ENCODE peak calls at places on chromosomes 5 and 9, in seven cellular contexts. E is lower lobe of right lung, A is WTC11, Q is esophagus squamous epithelium, U is sigmoid colon, L is BE2C, F is uterus. D is an unnamed sample.

GRCh38 chr5:143759368-143760136 is 52.4 kb upstream of the HMHB1 start:
- DNase-seq in E (no peak), A (no peak), Q (no peak), U (no peak), L (no peak), F (no peak), D (no peak)

GRCh38 chr9:98778711-98779530 is 17.4 kb downstream of the ANKS6 start:
- DNase-seq in E (no peak), A (no peak), Q (no peak), U (no peak), L (no peak), F (no peak), D (no peak)

GRCh38 chr9:16509946-16510504 is 360.4 kb downstream of the BNC2 start:
- DNase-seq in E (no peak), A (no peak), Q (no peak), U (no peak), L (no peak), F (no peak), D (no peak)

GRCh38 chr9:122347348-122348287 is 23.2 kb upstream of the PTGS1 start:
- DNase-seq in E (no peak), A (no peak), Q (no peak), U (no peak), L (no peak), F (no peak), D (no peak)

GRCh38 chr5:36300181-36300926 is 1.3 kb downstream of the RANBP3L start:
- DNase-seq in E (no peak), A (no peak), Q (no peak), U (no peak), L (no peak), F (no peak), D (no peak)

GRCh38 chr5:115461506-115462290 is 82.9 kb downstream of the FEM1C start:
- DNase-seq in E (no peak), A (no peak), Q (no peak), U (no peak), L (no peak), F (no peak), D (no peak)

GRCh38 chr5:1915316-1915715 is 32.6 kb upstream of the IRX4 start:
- DNase-seq in E (no peak), A (no peak), Q (no peak), U (peak), L (no peak), F (no peak), D (no peak)

GRCh38 chr5:157366741-157367684 is 93.0 kb upstream of the NIPAL4 start:
- DNase-seq in E (no peak), A (peak), Q (no peak), U (peak), L (peak), F (no peak), D (peak)

GRCh38 chr5:80852331-80853245 is 107.6 kb upstream of the RASGRF2 start:
- DNase-seq in E (no peak), A (no peak), Q (no peak), U (no peak), L (no peak), F (no peak), D (no peak)

GRCh38 chr9:70390922-70391321 is 23.5 kb downstream of the KLF9 start:
- DNase-seq in E (no peak), A (no peak), Q (no peak), U (no peak), L (no peak), F (no peak), D (no peak)

GRCh38 chr9:91803143-91803940 is 146.7 kb downstream of the ROR2 start:
- DNase-seq in E (no peak), A (no peak), Q (no peak), U (peak), L (no peak), F (no peak), D (no peak)

GRCh38 chr5:85604378-85604777 is 1013.4 kb upstream of the COX7C start:
- DNase-seq in E (no peak), A (no peak), Q (no peak), U (no peak), L (no peak), F (no peak), D (no peak)

GRCh38 chr9:112886351-112886750 is 4.3 kb downstream of the SLC46A2 start:
- DNase-seq in E (no peak), A (no peak), Q (no peak), U (no peak), L (no peak), F (no peak), D (no peak)

GRCh38 chr9:8694983-8695588 is 895.5 kb upstream of the DMAC1 start:
- DNase-seq in E (no peak), A (no peak), Q (no peak), U (no peak), L (no peak), F (no peak), D (no peak)

GRCh38 chr5:179268399-179268952 is 76.8 kb downstream of the ADAMTS2 start:
- DNase-seq in E (peak), A (no peak), Q (no peak), U (no peak), L (peak), F (no peak), D (no peak)

GRCh38 chr5:176416965-176417364 is 626 bp upstream of the CLTB start:
- DNase-seq in E (no peak), A (no peak), Q (no peak), U (no peak), L (no peak), F (no peak), D (no peak)
- TF ChIP-seq CTCF in E (no peak), A (no peak), Q (no peak), U (no peak), L (no peak), F (no peak), D (no peak)

DNA sequence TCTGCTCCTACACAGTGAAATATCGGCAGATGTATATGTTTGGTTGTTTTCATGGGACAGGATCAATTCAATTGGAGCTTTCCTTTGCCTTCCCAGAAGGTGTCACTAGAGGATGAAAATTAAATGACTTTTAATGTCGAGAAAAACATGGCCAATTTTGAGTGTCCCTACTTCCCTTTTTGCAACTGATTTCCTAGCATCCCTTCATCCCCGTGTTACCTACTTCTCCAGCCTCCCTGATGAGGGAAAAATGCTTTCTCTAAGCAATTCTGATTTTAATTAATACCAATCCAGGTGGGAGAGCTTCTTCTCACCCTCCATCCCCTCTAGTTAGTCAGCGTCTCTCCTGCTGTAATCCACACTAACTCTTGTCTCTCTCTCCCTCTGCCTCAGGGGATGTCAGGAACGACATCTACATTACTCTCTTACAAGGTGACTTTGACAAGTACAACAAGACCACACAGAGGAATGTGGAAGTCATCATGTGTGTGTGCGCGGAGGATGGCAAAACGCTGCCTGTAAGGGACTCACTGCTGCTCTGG is 64.9 kb downstream of the DOCK2 start:
- DNase-seq in E (no peak), A (no peak), Q (no peak), U (no peak), L (no peak), F (no peak), D (no peak)
- TF ChIP-seq CTCF in E (peak), A (no peak), Q (peak), U (no peak), L (peak), F (no peak), D (peak)

GRCh38 chr5:180284161-180284560 is 7.7 kb downstream of the MAPK9 start:
- DNase-seq in E (no peak), A (peak), Q (no peak), U (no peak), L (no peak), F (no peak), D (no peak)
- TF ChIP-seq CTCF in E (no peak), A (no peak), Q (no peak), U (no peak), L (no peak), F (no peak), D (no peak)

DNA sequence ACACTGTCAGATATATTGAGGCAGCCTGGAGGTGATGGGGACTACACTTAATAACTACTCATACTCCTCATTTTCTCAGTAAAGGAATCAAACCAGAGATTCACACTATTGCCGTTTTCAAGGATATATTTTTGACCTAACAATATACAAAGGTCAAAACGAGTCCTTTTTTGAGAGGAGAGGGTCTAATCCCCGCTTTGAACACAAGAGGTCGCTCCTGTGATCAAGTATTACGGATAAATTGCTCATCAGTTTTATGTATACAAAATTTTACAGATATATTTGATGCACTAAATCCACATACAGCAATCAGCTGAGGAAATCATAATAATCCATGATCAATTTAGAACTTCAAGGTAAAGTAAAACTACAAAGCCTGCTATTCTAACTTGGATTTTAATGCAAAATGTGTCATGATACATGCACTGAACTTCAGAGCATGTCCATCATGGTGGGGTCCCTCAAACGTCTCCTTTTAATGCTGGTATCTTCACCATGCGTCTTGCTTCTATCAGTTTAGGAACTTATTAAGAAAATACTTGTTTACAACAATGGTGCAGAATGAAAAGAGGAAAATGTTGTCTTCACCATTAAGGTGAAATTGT is 2.5 kb upstream of the ISL1 start:
- DNase-seq in E (no peak), A (peak), Q (no peak), U (no peak), L (peak), F (no peak), D (no peak)
- TF ChIP-seq CTCF in E (peak), A (peak), Q (peak), U (no peak), L (peak), F (no peak), D (peak)

GRCh38 chr9:34520505-34521385 is 2.0 kb downstream of the ENHO start:
- DNase-seq in E (no peak), A (no peak), Q (no peak), U (peak), L (no peak), F (no peak), D (no peak)

GRCh38 chr9:34518896-34519295 is 3.9 kb downstream of the ENHO start:
- DNase-seq in E (no peak), A (no peak), Q (no peak), U (peak), L (no peak), F (no peak), D (no peak)

GRCh38 chr9:34518110-34518616 is 4.6 kb downstream of the ENHO start:
- DNase-seq in E (no peak), A (no peak), Q (no peak), U (peak), L (no peak), F (no peak), D (no peak)

GRCh38 chr9:34520096-34520495 is 2.7 kb downstream of the ENHO start:
- DNase-seq in E (no peak), A (no peak), Q (no peak), U (peak), L (no peak), F (no peak), D (no peak)

GRCh38 chr9:34519321-34520020 is 3.3 kb downstream of the ENHO start:
- DNase-seq in E (no peak), A (no peak), Q (no peak), U (peak), L (no peak), F (no peak), D (no peak)
- TF ChIP-seq CTCF in E (no peak), A (no peak), Q (no peak), U (no peak), L (peak), F (no peak), D (no peak)

GRCh38 chr5:139402561-139403158 is 1.2 kb downstream of the SPATA24 start:
- DNase-seq in E (no peak), A (peak), Q (no peak), U (no peak), L (peak), F (no peak), D (no peak)
- TF ChIP-seq CTCF in E (peak), A (peak), Q (peak), U (no peak), L (peak), F (no peak), D (peak)

GRCh38 chr9:128056887-128057723 is 10.0 kb downstream of the NAIF1 start:
- DNase-seq in E (no peak), A (no peak), Q (no peak), U (no peak), L (no peak), F (no peak), D (no peak)

GRCh38 chr9:128056086-128056485 is 11.0 kb downstream of the NAIF1 start:
- DNase-seq in E (no peak), A (no peak), Q (no peak), U (peak), L (no peak), F (no peak), D (no peak)

GRCh38 chr9:128054090-128054489 is 13.0 kb downstream of the NAIF1 start:
- DNase-seq in E (no peak), A (no peak), Q (no peak), U (no peak), L (no peak), F (no peak), D (no peak)

GRCh38 chr9:128053560-128053959 is 13.6 kb downstream of the NAIF1 start:
- DNase-seq in E (peak), A (no peak), Q (no peak), U (no peak), L (no peak), F (no peak), D (no peak)

GRCh38 chr9:128055222-128056040 is 11.7 kb downstream of the NAIF1 start:
- DNase-seq in E (peak), A (no peak), Q (no peak), U (peak), L (no peak), F (peak), D (no peak)
- TF ChIP-seq CTCF in E (no peak), A (no peak), Q (no peak), U (no peak), L (no peak), F (no peak), D (no peak)

DNA sequence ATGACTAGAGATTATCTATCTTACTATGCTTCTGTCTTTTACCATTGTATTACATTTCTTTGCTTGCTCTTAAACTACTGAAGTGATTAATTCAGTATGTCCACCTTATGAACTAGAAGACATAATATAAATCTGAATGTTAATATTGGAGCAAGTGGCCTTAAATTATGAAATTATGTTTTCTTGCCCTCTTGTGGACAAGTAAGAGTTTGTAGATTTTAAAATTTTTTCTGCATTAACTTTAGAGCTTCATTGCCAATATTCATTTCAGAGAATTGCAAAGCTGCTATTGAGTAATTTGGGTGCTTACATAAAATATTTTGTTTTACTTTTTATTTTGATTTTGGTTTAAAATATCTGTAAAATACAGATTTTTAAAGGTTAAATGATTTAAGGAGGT is 55.3 kb downstream of the RANBP17 start:
- DNase-seq in E (no peak), A (no peak), Q (no peak), U (no peak), L (no peak), F (no peak), D (no peak)
- TF ChIP-seq CTCF in E (no peak), A (no peak), Q (no peak), U (no peak), L (no peak), F (no peak), D (peak)